ENCODE peak calls at places on chromosomes 2 and 18, in six cellular contexts. C, W, N, U, Z and M are unnamed samples.

GRCh38 chr2:201536046-201536445 is 84.5 kb downstream of the STRADB start:
- DNase-seq in C (no peak), N (no peak), Z (no peak), W (no peak), U (no peak), M (no peak)

GRCh38 chr2:7031424-7032245 is 114.4 kb downstream of the RNF144A start:
- DNase-seq in U (no peak), W (no peak), C (no peak), Z (peak; percentile 100), N (no peak), M (no peak)

GRCh38 chr2:15638720-15639119 is 47.1 kb downstream of the DDX1 start:
- DNase-seq in C (no peak), W (no peak), U (peak; percentile 46), N (no peak), Z (no peak), M (no peak)

GRCh38 chr2:174787485-174788205 is 23.4 kb upstream of the CHRNA1 start:
- DNase-seq in N (peak; percentile 74), C (no peak), Z (no peak), W (no peak), U (peak; percentile 94), M (no peak)

GRCh38 chr18:75268206-75268605 is 57.6 kb downstream of the TSHZ1 start:
- DNase-seq in Z (no peak), U (no peak), N (no peak), W (no peak), C (no peak), M (no peak)

GRCh38 chr2:39416172-39416571 is 20.9 kb downstream of the MAP4K3 start:
- DNase-seq in Z (no peak), U (peak; percentile 76), W (no peak), C (no peak), N (no peak), M (no peak)

GRCh38 chr2:69911985-69912563 is 2.8 kb upstream of the MXD1 start:
- DNase-seq in U (peak; percentile 62), N (no peak), C (no peak), W (no peak), Z (peak; percentile 46), M (no peak)

GRCh38 chr18:28359177-28359576 is 182.2 kb upstream of the CDH2 start:
- DNase-seq in W (no peak), U (no peak), N (no peak), C (no peak), Z (peak; percentile 84), M (no peak)

GRCh38 chr2:238013806-238014205 is 47.0 kb downstream of the UBE2F start:
- DNase-seq in U (no peak), C (no peak), N (no peak), Z (no peak), W (no peak), M (no peak)

GRCh38 chr2:190655113-190655512 is 6.2 kb downstream of the NAB1 start:
- DNase-seq in N (no peak), U (no peak), Z (peak; percentile 78), C (no peak), W (no peak), M (no peak)

GRCh38 chr2:173806761-173807160 is 158.4 kb downstream of the SP3 start:
- DNase-seq in U (no peak), C (no peak), W (no peak), Z (no peak), N (no peak), M (no peak)

GRCh38 chr18:44723973-44724778 is 43.5 kb downstream of the SETBP1 start:
- DNase-seq in Z (no peak), W (no peak), U (no peak), C (no peak), N (no peak), M (no peak)

GRCh38 chr2:240565267-240566202 is 2.7 kb upstream of the RNPEPL1 start:
- DNase-seq in W (peak; percentile 80), Z (no peak), U (peak; percentile 62), N (peak; percentile 90), C (peak; percentile 76), M (peak; percentile 8)

GRCh38 chr2:30958571-30959220 is 151.4 kb upstream of the CAPN13 start:
- DNase-seq in U (no peak), Z (no peak), C (no peak), W (no peak), N (no peak), M (no peak)

GRCh38 chr18:62812242-62812641 is 96.9 kb downstream of the PHLPP1 start:
- DNase-seq in N (no peak), U (no peak), C (no peak), W (no peak), Z (no peak), M (no peak)

GRCh38 chr2:8628179-8628869 is 53.5 kb upstream of the ID2 start:
- DNase-seq in Z (no peak), N (no peak), U (no peak), C (no peak), W (no peak), M (no peak)

GRCh38 chr2:54565551-54565950 is 109.4 kb downstream of the SPTBN1 start:
- DNase-seq in C (no peak), Z (no peak), N (no peak), U (no peak), W (no peak), M (no peak)

GRCh38 chr2:100011272-100011711 is 131.1 kb downstream of the AFF3 start:
- DNase-seq in N (no peak), C (no peak), U (peak; percentile 78), Z (no peak), W (no peak), M (no peak)